ENCODE peak calls at places on chromosomes 5 and 9, in eight cellular contexts. W, T, C, G, A, K, D and P are unnamed samples.

GRCh38 chr9:87613265-87614111 is 112.4 kb upstream of the CTSL start:
- DNase-seq in A (no peak), D (no peak), K (no peak), W (no peak), T (no peak), G (no peak), C (no peak), P (no peak)

GRCh38 chr5:18742830-18743229 is 1108.6 kb downstream of the TAF11L14 start:
- DNase-seq in A (no peak), K (no peak), T (no peak), C (no peak), W (no peak), D (no peak), G (no peak), P (no peak)

GRCh38 chr9:95091971-95092320 is 225.6 kb downstream of the FANCC start:
- DNase-seq in W (no peak), T (no peak), D (no peak), C (peak), G (no peak), A (no peak), K (no peak), P (no peak)

GRCh38 chr9:89811896-89812450 is 207.2 kb downstream of the GADD45G start:
- DNase-seq in A (no peak), G (no peak), T (no peak), W (no peak), C (no peak), K (no peak), D (no peak), P (no peak)

GRCh38 chr9:14400658-14400995 is 86.7 kb upstream of the NFIB start:
- DNase-seq in C (no peak), K (peak), W (peak), A (no peak), D (no peak), G (no peak), T (peak), P (peak)

GRCh38 chr9:132486706-132487350 is 76.8 kb downstream of the CFAP77 start:
- DNase-seq in T (no peak), K (no peak), D (no peak), A (no peak), C (no peak), G (peak), W (no peak), P (no peak)

GRCh38 chr9:105978336-105978735 is 284.0 kb downstream of the TMEM38B start:
- DNase-seq in W (peak), T (no peak), C (no peak), A (no peak), G (no peak), D (no peak), K (no peak), P (no peak)

GRCh38 chr9:74573792-74574191 is 76.7 kb downstream of the RORB start:
- DNase-seq in D (no peak), C (no peak), W (no peak), T (no peak), G (peak), K (no peak), A (no peak), P (no peak)

GRCh38 chr9:33435821-33436277 is 11.5 kb downstream of the AQP3 start:
- DNase-seq in G (no peak), W (no peak), A (no peak), K (no peak), T (no peak), C (no peak), D (no peak), P (no peak)